ENCODE peak calls at places on chromosomes 3 and 15, in four cellular contexts. C is HepG2, Y is K562, A is GM12878. H is an unnamed sample.

GRCh38 chr3:109773006-109773405 is 435.7 kb upstream of the DPPA4 start:
- DNase-seq in C (no peak), Y (no peak), A (no peak), H (peak)

GRCh38 chr3:105944721-105945120 is 75.9 kb upstream of the CBLB start:
- DNase-seq in C (peak), Y (no peak), A (no peak), H (no peak)

GRCh38 chr3:72891053-72891855 is 3.4 kb downstream of the GXYLT2 start:
- DNase-seq in C (peak), Y (peak), A (no peak), H (no peak)

GRCh38 chr3:124837730-124838186 is 49.4 kb downstream of the ITGB5 start:
- DNase-seq in C (peak), Y (peak), A (no peak), H (no peak)

GRCh38 chr3:143597774-143598652 is 250.3 kb downstream of the SLC9A9 start:
- DNase-seq in C (no peak), Y (no peak), A (no peak), H (no peak)

GRCh38 chr3:10957976-10958749 is 34.4 kb upstream of the SLC6A1 start:
- DNase-seq in C (no peak), Y (no peak), A (no peak), H (no peak)

GRCh38 chr15:92392462-92392861 is 1.2 kb upstream of the ST8SIA2 start:
- DNase-seq in C (no peak), Y (no peak), A (no peak), H (no peak)

GRCh38 chr3:152729906-152730305 is 105.0 kb upstream of the P2RY1 start:
- DNase-seq in C (no peak), Y (no peak), A (no peak), H (no peak)

GRCh38 chr3:108100906-108101305 is 10.1 kb upstream of the CD47 start:
- DNase-seq in C (no peak), Y (no peak), A (peak), H (no peak)

GRCh38 chr3:5010706-5011554 is 31.7 kb downstream of the BHLHE40 start:
- DNase-seq in C (no peak), Y (no peak), A (no peak), H (no peak)

GRCh38 chr3:11601446-11602241 is 42.1 kb downstream of the VGLL4 start:
- DNase-seq in C (no peak), Y (no peak), A (peak), H (no peak)

GRCh38 chr3:195001261-195001660 is 269.7 kb downstream of the XXYLT1 start:
- DNase-seq in C (no peak), Y (no peak), A (no peak), H (no peak)

GRCh38 chr15:36784098-36784670 is 204.8 kb downstream of the CDIN1 start:
- DNase-seq in C (no peak), Y (no peak), A (no peak), H (no peak)

GRCh38 chr3:15292765-15293522 is 39.4 kb downstream of the SH3BP5 start:
- DNase-seq in C (no peak), Y (no peak), A (no peak), H (no peak)

GRCh38 chr3:47645551-47645950 is 66.9 kb upstream of the CSPG5 start:
- DNase-seq in C (no peak), Y (no peak), A (no peak), H (no peak)

GRCh38 chr3:46193436-46193835 is 14.7 kb downstream of the CCR1 start:
- DNase-seq in C (no peak), Y (no peak), A (no peak), H (no peak)

GRCh38 chr15:81096398-81096797 is 37.7 kb upstream of the CFAP161 start:
- DNase-seq in C (no peak), Y (no peak), A (no peak), H (no peak)

GRCh38 chr15:81098349-81098748 is 35.7 kb upstream of the CFAP161 start:
- DNase-seq in C (no peak), Y (no peak), A (no peak), H (no peak)

GRCh38 chr15:81098884-81099601 is 35.0 kb upstream of the CFAP161 start:
- DNase-seq in C (no peak), Y (peak), A (no peak), H (no peak)

GRCh38 chr15:81097116-81097892 is 36.8 kb upstream of the CFAP161 start:
- DNase-seq in C (no peak), Y (no peak), A (no peak), H (no peak)

GRCh38 chr15:81097893-81098280 is 36.2 kb upstream of the CFAP161 start:
- DNase-seq in C (no peak), Y (no peak), A (no peak), H (no peak)
- TF ChIP-seq BHLHE40 in C (no peak), Y (no peak), A (no peak), H (no peak)

GRCh38 chr3:58009026-58009748 is 965 bp downstream of the FLNB start:
- DNase-seq in C (no peak), Y (peak), A (no peak), H (no peak)
- TF ChIP-seq FOXM1 in C (no peak), Y (no peak), A (no peak), H (no peak)

GRCh38 chr3:56787258-56787777 is 14.4 kb downstream of the ARHGEF3 start:
- DNase-seq in C (no peak), Y (no peak), A (no peak), H (no peak)

GRCh38 chr3:56784452-56785001 is 17.2 kb downstream of the ARHGEF3 start:
- DNase-seq in C (no peak), Y (no peak), A (no peak), H (no peak)

GRCh38 chr3:56783644-56784451 is 17.9 kb downstream of the ARHGEF3 start:
- DNase-seq in C (peak), Y (no peak), A (peak), H (no peak)

GRCh38 chr3:56787784-56788256 is 13.9 kb downstream of the ARHGEF3 start:
- DNase-seq in C (no peak), Y (no peak), A (no peak), H (no peak)

DNA sequence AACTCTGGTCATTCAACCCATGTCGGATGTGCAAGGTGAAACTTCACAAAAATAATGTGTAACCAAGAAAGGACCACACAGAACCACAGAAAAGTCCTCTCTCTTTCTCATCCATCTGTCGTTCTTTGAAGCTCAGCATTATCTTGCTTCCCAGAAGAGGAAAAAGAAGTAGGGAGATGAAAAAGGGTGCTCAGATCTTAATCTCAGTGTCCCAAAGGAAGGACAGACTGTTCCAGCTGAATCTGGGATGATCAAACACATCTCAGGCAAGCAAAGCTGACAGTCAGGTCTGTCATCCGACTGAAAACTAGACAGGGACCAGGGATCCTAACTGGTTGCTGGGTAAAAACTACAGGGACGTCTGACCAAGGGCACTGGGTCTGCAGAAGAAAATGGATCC is 16.2 kb downstream of the ARHGEF3 start:
- DNase-seq in C (no peak), Y (no peak), A (no peak), H (no peak)
- TF ChIP-seq SP1 in C (no peak), Y (no peak), A (no peak), H (no peak)

GRCh38 chr3:88324788-88325187 is 175.0 kb downstream of the C3orf38 start:
- DNase-seq in C (peak), Y (no peak), A (no peak), H (no peak)
- TF ChIP-seq BHLHE40 in C (no peak), Y (no peak), A (no peak), H (no peak)

GRCh38 chr15:72203507-72203837 is 5.9 kb upstream of the GRAMD2A start:
- DNase-seq in C (no peak), Y (no peak), A (no peak), H (no peak)
- TF ChIP-seq FOXM1 in C (no peak), Y (no peak), A (no peak), H (no peak)

GRCh38 chr3:104939196-104939595 is 427.5 kb upstream of the ALCAM start:
- DNase-seq in C (no peak), Y (no peak), A (no peak), H (no peak)
- TF ChIP-seq SP1 in C (no peak), Y (no peak), A (no peak), H (no peak)

DNA sequence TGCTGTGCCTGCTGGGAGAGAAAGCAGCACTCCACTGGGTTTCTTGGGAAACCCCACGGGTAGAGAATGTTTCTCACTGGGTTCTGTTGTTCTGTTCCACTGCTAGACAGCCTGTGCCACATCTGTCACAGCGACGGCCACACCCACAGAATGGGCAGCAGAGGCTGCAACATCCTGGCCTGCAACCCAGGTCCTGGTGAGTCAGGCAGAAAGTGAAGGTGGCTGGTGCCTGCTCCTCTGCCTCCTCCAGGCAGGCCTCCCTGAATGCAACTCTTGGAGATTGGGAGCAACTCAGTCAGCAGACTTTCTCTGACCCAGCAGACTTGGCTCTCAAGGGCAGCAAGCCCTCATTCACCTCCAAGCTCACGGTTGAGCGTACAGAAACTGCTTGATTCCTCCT is 13.0 kb downstream of the C3orf18 start:
- DNase-seq in C (no peak), Y (no peak), A (no peak), H (no peak)
- TF ChIP-seq BHLHE40 in C (no peak), Y (no peak), A (no peak), H (no peak)

DNA sequence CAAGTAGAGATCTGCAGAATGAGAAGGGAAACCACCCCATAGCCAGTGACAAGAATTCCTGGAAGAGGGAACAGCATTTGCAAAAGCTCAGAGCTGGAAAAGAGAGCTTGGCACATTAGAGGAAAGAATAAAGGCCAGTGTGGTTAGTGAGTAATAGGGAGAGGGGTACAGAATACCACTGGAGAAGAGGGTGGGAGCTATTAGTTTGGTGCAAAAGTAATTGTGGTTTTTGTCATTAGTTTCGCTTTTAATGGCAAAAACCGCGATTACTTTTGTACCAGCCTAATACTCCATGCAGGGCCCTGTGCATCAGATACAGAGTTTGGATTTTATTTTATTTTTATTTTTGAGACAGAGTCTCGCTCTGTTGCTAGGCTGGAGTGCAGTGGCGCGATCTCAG is 9.8 kb downstream of the SLC24A1 start:
- DNase-seq in C (no peak), Y (no peak), A (peak), H (no peak)
- TF ChIP-seq FOXM1 in C (no peak), Y (no peak), A (peak), H (no peak)